ENCODE peak calls at places on chromosomes 16 and 17, in ten cellular contexts. Z is GM23338, B is A549, Q is transverse colon, J is body of pancreas, D is ascending aorta, A is SK-N-SH, G is tibial artery, V is small intestine, O is heart right ventricle. H is an unnamed sample. For H3K4me1, the result is how much of the 10 kb centered on the place peaks cover.

GRCh38 chr17:1956134-1956533 is 69.0 kb downstream of the RTN4RL1 start:
- DNase-seq in V (no peak), Q (no peak), B (no peak), G (no peak), D (no peak), Z (no peak), O (no peak), A (no peak), J (no peak), H (no peak)

GRCh38 chr16:81140930-81141780 is 45.0 kb upstream of the GCSH start:
- DNase-seq in Z (peak), D (no peak), A (no peak), V (no peak), G (no peak), O (no peak), Q (no peak), B (peak), J (no peak), H (peak)

GRCh38 chr17:6244796-6245195 is 174.6 kb downstream of the WSCD1 start:
- DNase-seq in Z (no peak), Q (no peak), D (no peak), J (no peak), B (no peak), O (no peak), G (no peak), V (no peak), A (no peak), H (no peak)

GRCh38 chr16:20944861-20945390 is 44.4 kb downstream of the LYRM1 start:
- DNase-seq in Z (peak), V (no peak), J (no peak), D (no peak), B (no peak), O (no peak), G (no peak), A (no peak), Q (no peak), H (peak)

GRCh38 chr17:81417879-81418709 is 22.8 kb downstream of the BAHCC1 start:
- DNase-seq in O (no peak), A (no peak), D (no peak), J (peak), B (no peak), Q (no peak), Z (no peak), G (no peak), V (no peak), H (no peak)

GRCh38 chr17:80991645-80992076 is at the start of gene CHMP6:
- DNase-seq in Z (peak), V (peak), O (peak), D (no peak), G (peak), A (peak), Q (peak), J (peak), B (peak), H (peak)

GRCh38 chr17:17119106-17119505 is 76.8 kb downstream of the MPRIP start:
- DNase-seq in Z (no peak), O (peak), B (no peak), D (no peak), A (no peak), J (peak), G (no peak), Q (peak), V (no peak), H (no peak)

GRCh38 chr16:68445458-68445857 is 2.9 kb downstream of the SMPD3 start:
- DNase-seq in V (peak), A (peak), D (no peak), Q (peak), Z (peak), G (no peak), B (peak), O (no peak), J (peak), H (peak)

GRCh38 chr16:2429771-2430663 is 770 bp downstream of the CCNF start:
- DNase-seq in B (no peak), J (no peak), Q (no peak), A (peak), G (no peak), Z (peak), O (no peak), V (peak), D (no peak), H (peak)

GRCh38 chr16:3022697-3023414 is 886 bp downstream of the HCFC1R1 start:
- DNase-seq in B (peak), A (no peak), Q (no peak), G (peak), V (no peak), O (no peak), Z (no peak), D (peak), J (peak), H (no peak)

GRCh38 chr16:69827527-69827926 is 65.4 kb downstream of the WWP2 start:
- DNase-seq in Z (no peak), V (no peak), G (no peak), A (peak), O (peak), D (no peak), Q (no peak), J (peak), B (no peak), H (no peak)

GRCh38 chr17:17723354-17724261 is 42.4 kb downstream of the RAI1 start:
- DNase-seq in D (no peak), B (no peak), Z (peak), O (no peak), J (no peak), G (no peak), A (peak), Q (no peak), V (no peak), H (peak)

GRCh38 chr17:17784599-17785264 is 52.1 kb downstream of the SREBF1 start:
- DNase-seq in Z (peak), D (no peak), O (no peak), A (peak), Q (no peak), G (no peak), B (peak), V (no peak), J (no peak), H (peak)

GRCh38 chr16:89383095-89384003 is 107.0 kb downstream of the ANKRD11 start:
- DNase-seq in Z (peak), A (peak), J (peak), Q (peak), V (peak), G (no peak), O (no peak), B (peak), D (no peak), H (peak)

GRCh38 chr17:28500712-28501379 is 5.3 kb upstream of the FOXN1 start:
- DNase-seq in A (peak), G (no peak), Z (no peak), J (no peak), Q (no peak), O (no peak), V (no peak), B (no peak), D (no peak), H (no peak)

GRCh38 chr16:64392456-64392855 is 729.4 kb downstream of the CDH11 start:
- DNase-seq in B (no peak), Z (no peak), A (no peak), O (no peak), G (no peak), D (no peak), Q (no peak), J (no peak), V (no peak), H (no peak)

GRCh38 chr17:9287301-9287700 is 266.0 kb downstream of the NTN1 start:
- DNase-seq in J (no peak), A (no peak), Q (no peak), V (no peak), O (no peak), Z (no peak), G (no peak), D (no peak), B (no peak), H (no peak)

GRCh38 chr16:88499836-88500251 is 46.8 kb downstream of the ZFPM1 start:
- DNase-seq in Q (no peak), G (no peak), B (no peak), O (peak), D (no peak), Z (no peak), A (no peak), V (no peak), J (peak), H (no peak)

GRCh38 chr17:58492238-58493121 is 4.3 kb upstream of the HSF5 start:
- DNase-seq in O (no peak), Z (no peak), J (no peak), D (no peak), A (no peak), V (no peak), B (no peak), G (no peak), Q (no peak), H (peak)

GRCh38 chr17:76753061-76753961 is 15.4 kb downstream of the MFSD11 start:
- DNase-seq in Z (no peak), O (no peak), B (no peak), V (peak), A (no peak), J (no peak), D (no peak), Q (no peak), G (no peak), H (peak)

GRCh38 chr17:20771104-20771503 is 191.6 kb downstream of the CDRT15L2 start:
- DNase-seq in B (no peak), Q (no peak), D (no peak), G (no peak), V (no peak), J (no peak), Z (no peak), A (no peak), O (no peak), H (no peak)

GRCh38 chr17:20733923-20734322 is 154.4 kb downstream of the CDRT15L2 start:
- DNase-seq in V (no peak), O (no peak), G (no peak), D (no peak), B (no peak), Q (no peak), J (no peak), A (no peak), Z (no peak), H (no peak)

GRCh38 chr17:76951375-76951905 is 83.2 kb downstream of the MGAT5B start:
- DNase-seq in Q (no peak), B (no peak), J (no peak), A (no peak), D (no peak), Z (no peak), V (no peak), G (no peak), O (no peak), H (no peak)

GRCh38 chr16:3536851-3537250 is 36.0 kb downstream of the CLUAP1 start:
- DNase-seq in O (no peak), A (no peak), G (peak), V (no peak), Z (no peak), B (no peak), D (no peak), Q (no peak), J (no peak), H (no peak)

GRCh38 chr16:73464834-73465233 is 416.9 kb upstream of the ZFHX3 start:
- DNase-seq in A (no peak), J (no peak), G (no peak), B (no peak), Q (no peak), V (no peak), D (no peak), Z (no peak), O (no peak), H (no peak)

GRCh38 chr17:50593321-50593720 is 32.8 kb downstream of the CACNA1G start:
- DNase-seq in O (peak), G (no peak), D (no peak), V (no peak), Z (peak), J (peak), Q (no peak), B (no peak), A (peak), H (peak)

GRCh38 chr17:17839792-17840707 is 3.3 kb upstream of the SREBF1 start:
- DNase-seq in J (peak), Q (peak), Z (peak), D (peak), O (peak), G (peak), B (peak), A (peak), V (peak), H (peak)

GRCh38 chr16:2715519-2715918 is 4.5 kb downstream of the PRSS27 start:
- DNase-seq in Z (peak), A (no peak), Q (peak), D (no peak), V (peak), J (peak), G (peak), B (no peak), O (peak), H (peak)

GRCh38 chr17:4935650-4936049 is 3.6 kb downstream of the GP1BA start:
- DNase-seq in J (no peak), A (no peak), Z (no peak), G (no peak), V (no peak), Q (no peak), B (no peak), O (no peak), D (no peak), H (no peak)
- H3K4me1 ChIP-seq in J (under half), A (under half), Z (under half), G (under half), V (under half), Q (under half), B (under half), O (under half), D (under half), H (under half)

GRCh38 chr16:48384305-48384981 is 770 bp downstream of the SIAH1 start:
- DNase-seq in V (peak), O (peak), Q (peak), G (peak), D (no peak), B (peak), Z (peak), J (peak), A (peak), H (peak)

GRCh38 chr16:48384982-48385271 is 286 bp downstream of the SIAH1 start:
- DNase-seq in B (no peak), O (no peak), Z (peak), G (no peak), Q (no peak), A (no peak), D (no peak), V (no peak), J (no peak), H (peak)

GRCh38 chr16:48385272-48385953 is at the start of gene SIAH1:
- DNase-seq in D (peak), G (peak), O (peak), Q (peak), J (peak), A (peak), B (peak), V (peak), Z (peak), H (peak)

GRCh38 chr16:48383204-48383876 is 1.9 kb downstream of the SIAH1 start:
- DNase-seq in D (no peak), Q (no peak), B (no peak), J (no peak), Z (no peak), O (no peak), G (no peak), V (peak), A (no peak), H (no peak)

DNA sequence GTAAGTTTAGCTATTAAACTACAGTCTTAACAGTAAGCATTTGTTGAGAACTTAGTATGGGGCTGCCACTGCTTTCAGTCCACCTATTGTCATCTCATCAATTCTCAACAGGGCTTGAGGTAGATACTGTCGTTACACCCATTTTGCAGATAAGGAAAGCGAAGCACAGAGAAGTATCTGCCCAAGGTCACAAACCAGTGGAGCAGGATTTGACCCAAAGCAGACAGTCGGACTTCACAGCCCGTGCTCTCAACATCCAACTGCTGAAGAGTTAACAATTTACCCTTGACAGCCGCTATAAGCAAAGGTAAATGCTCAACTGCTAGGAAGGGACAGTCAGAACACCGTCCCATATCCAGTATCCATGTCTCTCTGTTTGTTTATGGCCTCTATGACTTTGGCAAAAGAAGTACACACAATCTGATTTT is 1.3 kb downstream of the SIAH1 start:
- DNase-seq in Z (peak), J (peak), Q (peak), G (no peak), B (peak), V (no peak), D (no peak), O (no peak), A (no peak), H (peak)
- H3K4me1 ChIP-seq in Z (under half), J (half or more), Q (half or more), G (under half), B (under half), V (under half), D (under half), O (half or more), A (under half), H (under half)

DNA sequence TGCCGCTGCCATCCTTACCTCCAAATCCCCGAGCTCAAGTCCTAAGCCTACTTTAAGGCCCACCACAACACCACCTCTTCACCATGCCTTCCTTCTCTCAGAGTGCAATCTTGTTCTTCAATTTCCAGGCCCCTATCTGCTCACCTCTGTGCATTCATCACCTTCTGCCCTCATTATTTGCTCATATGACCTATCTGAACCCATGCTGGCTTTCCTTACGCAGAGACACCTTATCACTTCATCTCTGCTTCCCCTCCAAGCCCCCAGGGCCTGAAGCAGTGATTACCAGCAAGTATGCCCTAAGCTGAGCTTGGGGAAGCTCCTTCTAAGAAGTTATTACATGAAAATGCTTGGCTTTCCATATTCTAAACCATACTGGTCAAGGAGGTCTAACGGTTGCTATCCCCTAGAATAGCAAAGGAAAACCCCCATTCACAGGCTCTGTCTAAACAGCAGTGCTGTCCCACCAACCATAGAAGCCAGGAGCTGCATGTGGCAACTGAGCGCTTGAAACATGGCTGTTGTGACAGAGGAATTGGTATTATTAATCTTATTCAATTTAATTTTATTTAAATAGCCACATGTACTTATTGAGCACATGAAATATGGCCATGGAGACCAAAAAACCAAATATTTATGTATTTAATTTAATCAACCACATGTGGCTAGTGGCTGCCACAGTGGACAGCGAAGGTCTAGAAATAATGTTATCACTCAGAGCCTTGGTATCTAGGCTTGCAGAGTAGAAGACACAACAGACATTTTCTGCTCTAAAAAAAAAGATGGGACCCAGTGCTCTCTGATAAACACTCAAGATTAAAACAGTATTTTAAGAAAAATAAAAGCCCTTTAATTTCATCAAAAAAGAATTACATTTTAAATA is 13.9 kb downstream of the USP7 start:
- DNase-seq in G (no peak), Q (no peak), V (no peak), Z (no peak), B (no peak), O (no peak), D (no peak), J (no peak), A (no peak), H (peak)
- H3K4me1 ChIP-seq in G (under half), Q (half or more), V (under half), Z (half or more), B (under half), O (half or more), D (under half), J (half or more), A (under half), H (under half)

GRCh38 chr16:86393907-86394626 is 116.3 kb upstream of the FOXF1 start:
- DNase-seq in V (no peak), G (no peak), Z (no peak), Q (no peak), A (no peak), B (no peak), O (no peak), J (no peak), D (no peak), H (no peak)
- H3K4me1 ChIP-seq in V (under half), G (under half), Z (under half), Q (under half), A (under half), B (under half), O (under half), J (under half), D (under half), H (under half)

DNA sequence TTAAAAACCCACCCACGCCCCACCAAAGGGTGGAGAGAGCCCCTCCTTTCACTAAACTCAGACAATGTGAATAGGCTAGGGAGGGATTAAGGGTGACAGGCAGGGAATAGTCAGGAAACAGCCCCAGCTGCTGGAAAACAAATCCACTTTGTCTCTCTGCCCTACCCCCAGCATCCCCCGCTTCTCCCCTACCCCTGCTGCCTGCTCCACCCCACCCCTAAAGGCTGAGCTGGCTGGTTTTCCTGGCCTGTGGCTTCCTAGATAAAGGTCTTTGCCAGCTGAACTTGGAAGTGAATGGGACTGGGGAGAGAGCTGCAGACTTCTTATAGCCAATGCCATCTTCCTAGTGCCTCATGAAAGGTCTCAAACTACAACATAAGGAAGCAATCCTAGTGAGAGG is 15.0 kb downstream of the CAVIN1 start:
- DNase-seq in B (no peak), V (no peak), Z (peak), J (no peak), A (no peak), O (peak), Q (no peak), G (no peak), D (no peak), H (no peak)
- H3K4me1 ChIP-seq in B (half or more), V (under half), Z (under half), J (under half), A (under half), O (half or more), Q (half or more), G (half or more), D (half or more), H (under half)

DNA sequence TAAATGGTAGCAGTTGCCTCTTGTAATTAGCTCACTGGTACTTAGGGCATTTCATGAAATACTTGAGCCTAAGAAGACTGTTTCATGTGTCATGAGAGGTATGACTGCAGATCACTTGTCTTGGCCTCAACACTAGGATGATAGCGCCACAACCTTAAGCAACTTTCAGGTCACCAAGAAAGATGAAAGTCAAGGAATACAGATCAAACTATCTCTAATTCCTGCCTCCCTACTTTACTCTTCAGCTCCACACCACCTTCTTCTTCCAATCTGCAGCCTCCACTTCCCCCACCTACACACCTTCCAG is 28.1 kb downstream of the GNA13 start:
- DNase-seq in B (no peak), O (no peak), J (no peak), Q (no peak), G (no peak), V (no peak), Z (no peak), A (no peak), D (no peak), H (peak)
- H3K4me1 ChIP-seq in B (under half), O (half or more), J (under half), Q (half or more), G (under half), V (under half), Z (under half), A (under half), D (under half), H (under half)

H was measured in trophoblast cell.